ENCODE peak calls at places on chromosomes 16 and 17, in four cellular contexts. D, X, C and Z are unnamed samples.

GRCh38 chr17:2092253-2092652 is 37.4 kb downstream of the HIC1 start:
- DNase-seq in D (no peak), X (no peak), C (no peak), Z (no peak)

GRCh38 chr17:17027442-17028058 is 14.7 kb upstream of the MPRIP start:
- DNase-seq in D (no peak), X (no peak), C (no peak), Z (no peak)

GRCh38 chr17:63567229-63567628 is 17.0 kb downstream of the DCAF7 start:
- DNase-seq in D (no peak), X (no peak), C (no peak), Z (no peak)

GRCh38 chr17:63840591-63841349 is 1.7 kb downstream of the SMARCD2 start:
- DNase-seq in D (no peak), X (no peak), C (no peak), Z (no peak)

GRCh38 chr17:81512984-81513668 is 527 bp upstream of the ACTG1 start:
- DNase-seq in D (peak), X (no peak), C (peak), Z (peak)

GRCh38 chr17:82414548-82415281 is 3.4 kb upstream of the HEXD start:
- DNase-seq in D (peak), X (no peak), C (peak), Z (peak)

GRCh38 chr17:82936768-82937171 is 96.9 kb upstream of the ZNF750 start:
- DNase-seq in D (no peak), X (no peak), C (no peak), Z (no peak)

GRCh38 chr17:29712677-29713076 is 90.0 kb upstream of the CORO6 start:
- DNase-seq in D (no peak), X (no peak), C (no peak), Z (no peak)

GRCh38 chr16:79598341-79599181 is 2.0 kb downstream of the MAF start:
- DNase-seq in D (peak), X (no peak), C (no peak), Z (no peak)

GRCh38 chr16:28210264-28210663 is 1.5 kb downstream of the XPO6 start:
- DNase-seq in D (no peak), X (no peak), C (peak), Z (no peak)

GRCh38 chr16:86635181-86635580 is 56.8 kb downstream of the FOXL1 start:
- DNase-seq in D (no peak), X (no peak), C (no peak), Z (no peak)

GRCh38 chr16:23182675-23183485 is at the start of gene SCNN1G:
- DNase-seq in D (peak), X (no peak), C (no peak), Z (no peak)

GRCh38 chr16:89720859-89721643 is at the start of the genes VPS9D1 and ZNF276:
- DNase-seq in D (peak), X (no peak), C (peak), Z (peak)

GRCh38 chr17:17847102-17847501 is 10.3 kb upstream of the SREBF1 start:
- DNase-seq in D (no peak), X (no peak), C (no peak), Z (no peak)

GRCh38 chr16:74691093-74691855 is 9.4 kb downstream of the MLKL start:
- DNase-seq in D (no peak), X (no peak), C (no peak), Z (no peak)

GRCh38 chr17:63365366-63366237 is 80.5 kb downstream of the CYB561 start:
- DNase-seq in D (no peak), X (no peak), C (no peak), Z (no peak)

GRCh38 chr16:75750516-75750915 is 24.2 kb upstream of the CPHXL start:
- DNase-seq in D (no peak), X (no peak), C (no peak), Z (no peak)

GRCh38 chr17:6239237-6239798 is 169.1 kb downstream of the WSCD1 start:
- DNase-seq in D (no peak), X (no peak), C (no peak), Z (no peak)

GRCh38 chr16:87416826-87417471 is 24.8 kb downstream of the MAP1LC3B start:
- DNase-seq in D (peak), X (no peak), C (peak), Z (peak)

GRCh38 chr17:31480067-31480466 is 88.6 kb downstream of the RAB11FIP4 start:
- DNase-seq in D (no peak), X (no peak), C (no peak), Z (no peak)

GRCh38 chr17:78924481-78925151 is 571 bp downstream of the TIMP2 start:
- DNase-seq in D (no peak), X (no peak), C (no peak), Z (no peak)

GRCh38 chr17:47966079-47966519 is 4.8 kb upstream of the CDK5RAP3 start:
- DNase-seq in D (no peak), X (no peak), C (no peak), Z (peak)
- TF ChIP-seq CHD4 in D (no peak), X (no peak), C (no peak), Z (no peak)

GRCh38 chr17:15920758-15921239 is 24.1 kb upstream of the ADORA2B start:
- DNase-seq in D (peak), X (no peak), C (peak), Z (peak)
- TF ChIP-seq CHD4 in D (no peak), X (no peak), C (no peak), Z (no peak)

DNA sequence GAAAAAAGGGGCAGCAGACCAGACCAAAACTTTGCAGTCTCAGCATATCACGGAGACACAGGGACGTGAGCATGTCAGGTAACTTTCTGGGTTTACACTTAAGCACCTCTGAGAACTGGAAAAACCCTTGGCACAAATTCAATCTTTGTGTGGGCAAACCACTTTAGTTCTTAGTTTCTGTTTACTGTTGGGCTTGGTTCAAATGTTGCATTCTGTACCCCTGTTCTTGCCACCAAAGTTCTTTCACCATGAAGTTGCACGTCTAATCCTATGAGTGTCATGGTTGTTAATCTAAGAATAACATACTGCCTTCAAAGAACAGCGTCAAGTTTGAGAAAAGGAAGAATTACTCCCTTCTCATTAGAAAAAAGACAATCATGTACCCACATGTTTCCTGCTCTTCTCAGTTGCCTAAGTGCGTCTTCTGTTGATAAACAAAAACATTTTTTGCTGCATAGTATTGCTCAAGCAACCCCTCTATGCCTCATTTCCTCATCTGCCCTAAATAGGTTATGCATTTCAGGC is 11.6 kb downstream of the KRT33A start:
- DNase-seq in D (no peak), X (peak), C (no peak), Z (no peak)
- TF ChIP-seq CHD4 in D (no peak), X (no peak), C (no peak), Z (no peak)

DNA sequence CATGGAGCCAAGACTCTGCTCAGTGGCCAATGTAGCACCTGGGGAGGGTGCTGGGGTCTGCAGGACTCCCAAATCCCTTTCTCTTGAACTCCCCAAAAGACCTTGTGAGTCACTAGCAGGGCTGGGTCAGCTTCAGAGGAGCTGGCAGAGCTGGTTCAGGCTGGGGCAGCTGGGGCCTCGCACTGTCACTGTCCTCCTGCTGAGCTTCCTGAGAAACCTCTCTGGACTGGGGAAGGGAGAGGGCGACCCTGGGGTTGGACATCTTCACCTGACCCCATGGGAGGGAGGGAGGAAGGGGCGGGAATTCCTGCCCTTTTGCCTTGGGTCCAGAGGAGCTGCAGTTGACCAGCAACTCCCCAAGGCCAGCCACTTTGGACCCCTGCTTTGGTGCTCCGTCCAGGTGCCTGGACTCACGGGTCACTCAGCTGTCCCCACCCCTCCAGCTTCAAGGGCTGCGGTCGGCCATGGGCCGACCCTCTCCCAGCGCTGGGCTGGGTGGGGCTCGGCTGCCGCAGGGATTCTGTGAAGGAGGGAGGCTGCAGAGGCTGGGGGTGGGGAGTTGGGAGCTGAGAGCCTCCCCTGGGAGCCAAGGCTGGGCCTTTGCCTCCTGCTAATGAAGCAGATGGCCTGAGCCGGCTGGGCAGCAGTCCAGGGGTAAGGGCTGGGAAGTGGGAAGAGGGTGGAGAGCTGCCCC is 9.2 kb downstream of the FMNL1 start:
- DNase-seq in D (no peak), X (no peak), C (no peak), Z (no peak)
- TF ChIP-seq CHD4 in D (no peak), X (no peak), C (no peak), Z (no peak)

GRCh38 chr16:82634955-82635610 is 8.3 kb downstream of the CDH13 start:
- DNase-seq in D (no peak), X (no peak), C (no peak), Z (no peak)

GRCh38 chr16:82636958-82637357 is 10.2 kb downstream of the CDH13 start:
- DNase-seq in D (no peak), X (no peak), C (no peak), Z (no peak)

GRCh38 chr16:82636485-82636884 is 9.7 kb downstream of the CDH13 start:
- DNase-seq in D (no peak), X (no peak), C (no peak), Z (no peak)

GRCh38 chr16:82631701-82632685 is 5.2 kb downstream of the CDH13 start:
- DNase-seq in D (no peak), X (no peak), C (peak), Z (no peak)

GRCh38 chr16:82633964-82634600 is 7.3 kb downstream of the CDH13 start:
- DNase-seq in D (no peak), X (no peak), C (no peak), Z (no peak)
- TF ChIP-seq CHD4 in D (no peak), X (no peak), C (no peak), Z (no peak)

GRCh38 chr17:60767744-60768308 is 90.2 kb downstream of the BCAS3 start:
- DNase-seq in D (no peak), X (no peak), C (no peak), Z (no peak)

GRCh38 chr17:60766778-60767190 is 89.1 kb downstream of the BCAS3 start:
- DNase-seq in D (no peak), X (no peak), C (peak), Z (peak)

GRCh38 chr17:60773552-60773951 is 95.9 kb downstream of the BCAS3 start:
- DNase-seq in D (no peak), X (no peak), C (no peak), Z (no peak)

GRCh38 chr17:60769327-60769726 is 91.7 kb downstream of the BCAS3 start:
- DNase-seq in D (no peak), X (no peak), C (no peak), Z (peak)

DNA sequence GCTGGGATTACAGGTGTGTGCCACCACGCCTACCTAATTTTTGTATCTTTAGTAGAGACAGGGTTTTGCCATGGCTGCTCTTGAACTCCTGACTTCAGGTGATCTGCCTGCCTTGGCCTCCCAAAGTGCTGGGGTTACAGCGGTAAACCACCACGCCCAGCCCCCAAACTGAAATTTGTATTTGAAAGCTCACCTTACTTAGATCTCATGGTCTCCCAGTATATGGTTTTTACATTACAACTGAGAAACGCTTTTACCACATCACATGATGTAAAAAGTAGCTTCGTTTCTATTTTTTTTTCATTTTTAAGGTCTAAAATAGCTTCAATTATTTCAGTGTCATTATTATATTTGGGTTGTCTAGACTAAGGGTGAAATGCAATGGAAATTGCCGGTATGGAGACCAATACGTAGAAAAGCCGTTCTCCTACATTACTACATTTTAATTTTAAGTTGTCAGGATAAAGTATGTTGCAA is 93.3 kb downstream of the BCAS3 start:
- DNase-seq in D (no peak), X (no peak), C (no peak), Z (no peak)
- TF ChIP-seq CHD4 in D (no peak), X (no peak), C (no peak), Z (no peak)

GRCh38 chr17:34758747-34759146 is 179.4 kb downstream of the TMEM132E start:
- DNase-seq in D (no peak), X (no peak), C (no peak), Z (no peak)
- TF ChIP-seq CHD4 in D (no peak), X (no peak), C (no peak), Z (no peak)